ENCODE peak calls at places on chromosomes 5 and 9, in seven cellular contexts. A is IMR-90, G is neuronal stem cell, X is H9, R is H1, I is trophoblast cell, Q is mesenchymal stem cell. Z is an unnamed sample.

GRCh38 chr9:135123145-135123544 is 35.7 kb downstream of the OLFM1 start:
- DNase-seq in A (no peak), G (no peak), X (no peak), R (no peak), I (no peak), Q (no peak), Z (no peak)

GRCh38 chr5:139758510-139759036 is 37.0 kb upstream of the PSD2 start:
- DNase-seq in A (no peak), G (no peak), X (no peak), R (no peak), I (no peak), Q (no peak), Z (no peak)

GRCh38 chr5:6775595-6775994 is 62.4 kb downstream of the TENT4A start:
- DNase-seq in A (no peak), G (no peak), X (no peak), R (no peak), I (no peak), Q (no peak), Z (no peak)

GRCh38 chr9:107683566-107683965 is 194.0 kb upstream of the KLF4 start:
- DNase-seq in A (no peak), G (no peak), X (no peak), R (no peak), I (no peak), Q (no peak), Z (no peak)

GRCh38 chr5:34718516-34718915 is 62.4 kb downstream of the RAI14 start:
- DNase-seq in A (peak), G (no peak), X (no peak), R (no peak), I (no peak), Q (no peak), Z (no peak)

GRCh38 chr5:79191457-79191856 is 44.5 kb upstream of the JMY start:
- DNase-seq in A (no peak), G (no peak), X (peak), R (no peak), I (no peak), Q (no peak), Z (peak)

GRCh38 chr9:137038916-137039315 is 7.0 kb upstream of the FUT7 start:
- DNase-seq in A (no peak), G (no peak), X (no peak), R (no peak), I (no peak), Q (no peak), Z (no peak)

GRCh38 chr9:116687762-116688160 is 656 bp downstream of the TRIM32 start:
- DNase-seq in A (no peak), G (no peak), X (no peak), R (no peak), I (no peak), Q (no peak), Z (peak)

GRCh38 chr5:820245-820644 is 30.5 kb downstream of the ZDHHC11 start:
- DNase-seq in A (no peak), G (no peak), X (no peak), R (no peak), I (no peak), Q (no peak), Z (no peak)
- H3K4ac ChIP-seq in A (no peak), G (no peak), X (no peak), R (no peak), I (no peak), Q (no peak), Z (no peak)

GRCh38 chr9:120294003-120294402 is 286.0 kb downstream of the CDK5RAP2 start:
- DNase-seq in A (no peak), G (no peak), X (no peak), R (no peak), I (no peak), Q (no peak), Z (no peak)
- H3K4ac ChIP-seq in A (no peak), G (no peak), X (no peak), R (no peak), I (no peak), Q (no peak), Z (no peak)

GRCh38 chr9:89527084-89527483 is 29.2 kb upstream of the SEMA4D start:
- DNase-seq in A (no peak), G (no peak), X (no peak), R (no peak), I (no peak), Q (no peak), Z (no peak)

GRCh38 chr9:89528131-89528530 is 30.2 kb upstream of the SEMA4D start:
- DNase-seq in A (no peak), G (no peak), X (no peak), R (no peak), I (peak), Q (no peak), Z (no peak)

GRCh38 chr9:89526667-89527066 is 28.8 kb upstream of the SEMA4D start:
- DNase-seq in A (no peak), G (no peak), X (no peak), R (no peak), I (no peak), Q (no peak), Z (no peak)

GRCh38 chr9:89529243-89530030 is 31.5 kb upstream of the SEMA4D start:
- DNase-seq in A (no peak), G (no peak), X (no peak), R (no peak), I (no peak), Q (no peak), Z (no peak)

DNA sequence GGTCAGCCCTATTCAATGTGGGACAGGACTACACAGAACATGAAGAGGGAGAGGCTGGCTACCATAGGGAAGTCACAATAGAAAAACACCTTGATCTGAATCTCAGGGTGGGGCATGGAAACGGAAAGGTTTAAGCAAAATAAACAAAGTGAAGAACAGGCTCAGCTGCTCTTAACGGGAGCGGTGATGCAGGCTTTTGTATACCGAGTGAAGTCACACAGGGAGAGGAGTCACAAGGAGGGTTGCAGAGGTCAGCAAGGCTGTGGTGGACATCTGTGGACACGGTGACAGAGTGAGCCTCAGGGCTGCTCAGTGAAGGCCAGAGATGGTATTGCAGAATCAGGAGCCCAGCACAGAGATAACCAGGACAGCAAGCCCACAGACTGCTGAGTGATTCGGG is 30.6 kb upstream of the SEMA4D start:
- DNase-seq in A (no peak), G (no peak), X (no peak), R (no peak), I (peak), Q (peak), Z (no peak)
- H3K4ac ChIP-seq in A (no peak), G (no peak), X (no peak), R (no peak), I (no peak), Q (no peak), Z (no peak)

GRCh38 chr9:111831371-111832108 is 36.8 kb upstream of the SHOC1 start:
- DNase-seq in A (peak), G (no peak), X (no peak), R (no peak), I (no peak), Q (no peak), Z (no peak)
- H3K4ac ChIP-seq in A (peak), G (no peak), X (no peak), R (no peak), I (no peak), Q (no peak), Z (no peak)

GRCh38 chr5:95410269-95410668 is 19.1 kb downstream of the FAM81B start:
- DNase-seq in A (no peak), G (no peak), X (no peak), R (no peak), I (peak), Q (no peak), Z (no peak)

GRCh38 chr5:95403996-95404395 is 12.8 kb downstream of the FAM81B start:
- DNase-seq in A (no peak), G (no peak), X (no peak), R (no peak), I (no peak), Q (no peak), Z (no peak)

GRCh38 chr5:95411476-95411875 is 20.3 kb downstream of the FAM81B start:
- DNase-seq in A (no peak), G (no peak), X (no peak), R (no peak), I (no peak), Q (no peak), Z (no peak)

GRCh38 chr5:95401601-95402000 is 10.4 kb downstream of the FAM81B start:
- DNase-seq in A (no peak), G (no peak), X (no peak), R (no peak), I (no peak), Q (no peak), Z (no peak)

GRCh38 chr5:95406426-95407093 is 15.4 kb downstream of the FAM81B start:
- DNase-seq in A (no peak), G (no peak), X (no peak), R (no peak), I (no peak), Q (no peak), Z (no peak)
- H3K4ac ChIP-seq in A (no peak), G (no peak), X (no peak), R (no peak), I (peak), Q (no peak), Z (no peak)

GRCh38 chr5:176816791-176817272 is 6.5 kb downstream of the UNC5A start:
- DNase-seq in A (no peak), G (no peak), X (no peak), R (peak), I (no peak), Q (no peak), Z (no peak)
- H3K4ac ChIP-seq in A (no peak), G (no peak), X (no peak), R (no peak), I (no peak), Q (no peak), Z (no peak)

Z was measured in mesendoderm.